ENCODE peak calls at places on chromosomes 2 and 18, in eight cellular contexts. U is OCI-LY7, C is GM12864, D is GM12878, Y is foreskin fibroblast, S is AG09309, H is breast epithelium, X is cardiac fibroblast. M is an unnamed sample.
A peak's percentile ranks its signal among the peaks of the same experiment; 100 is the strongest.

GRCh38 chr2:176126929-176127768 is 2.4 kb upstream of the HOXD8 start:
- DNase-seq in U (peak; percentile 66), C (no peak), D (no peak), Y (peak; percentile 84), S (no peak), H (no peak), X (peak; percentile 67), M (no peak)

GRCh38 chr2:121345887-121346286 is 60.9 kb upstream of the TFCP2L1 start:
- DNase-seq in U (no peak), C (no peak), D (no peak), Y (peak; percentile 65), S (no peak), H (no peak), X (no peak), M (no peak)

GRCh38 chr2:165870346-165870745 is 76.3 kb upstream of the GALNT3 start:
- DNase-seq in U (no peak), C (no peak), D (no peak), Y (no peak), S (no peak), H (no peak), X (no peak), M (no peak)

GRCh38 chr2:29229640-29230039 is 114.4 kb downstream of the CLIP4 start:
- DNase-seq in U (no peak), C (no peak), D (no peak), Y (no peak), S (no peak), H (no peak), X (no peak), M (no peak)

GRCh38 chr2:98704499-98705332 is 26.2 kb downstream of the MGAT4A start:
- DNase-seq in U (no peak), C (no peak), D (no peak), Y (no peak), S (no peak), H (no peak), X (no peak), M (no peak)

GRCh38 chr2:118654945-118655344 is 192.5 kb downstream of the EN1 start:
- DNase-seq in U (no peak), C (no peak), D (no peak), Y (no peak), S (no peak), H (no peak), X (peak; percentile 58), M (no peak)

GRCh38 chr2:202718614-202719013 is 83.8 kb downstream of the FAM117B start:
- DNase-seq in U (no peak), C (no peak), D (no peak), Y (peak; percentile 60), S (no peak), H (no peak), X (peak; percentile 15), M (no peak)

GRCh38 chr2:218962859-218963492 is 3.5 kb downstream of the CDK5R2 start:
- DNase-seq in U (no peak), C (no peak), D (no peak), Y (peak; percentile 65), S (no peak), H (no peak), X (peak; percentile 75), M (peak; percentile 42)

GRCh38 chr2:219099319-219099718 is 38.6 kb upstream of the IHH start:
- DNase-seq in U (no peak), C (no peak), D (no peak), Y (peak; percentile 82), S (peak; percentile 42), H (no peak), X (no peak), M (no peak)

GRCh38 chr2:175766880-175767279 is 235.2 kb downstream of the LNPK start:
- DNase-seq in U (no peak), C (no peak), D (no peak), Y (peak; percentile 16), S (no peak), H (no peak), X (no peak), M (no peak)

GRCh38 chr2:9207641-9208301 is 1.2 kb downstream of the ASAP2 start:
- DNase-seq in U (no peak), C (no peak), D (no peak), Y (no peak), S (no peak), H (no peak), X (no peak), M (no peak)

GRCh38 chr2:165700511-165700910 is 93.5 kb downstream of the GALNT3 start:
- DNase-seq in U (no peak), C (no peak), D (no peak), Y (no peak), S (no peak), H (no peak), X (no peak), M (no peak)

GRCh38 chr2:101081508-101081907 is 69.7 kb downstream of the TBC1D8 start:
- DNase-seq in U (no peak), C (no peak), D (no peak), Y (no peak), S (no peak), H (no peak), X (no peak), M (no peak)

GRCh38 chr18:9323750-9324445 is 10.7 kb upstream of the TWSG1 start:
- DNase-seq in U (no peak), C (no peak), D (no peak), Y (peak; percentile 59), S (peak; percentile 46), H (no peak), X (peak; percentile 93), M (no peak)

GRCh38 chr2:201358684-201359083 is 1.5 kb upstream of the FLACC1 start:
- DNase-seq in U (no peak), C (no peak), D (no peak), Y (peak; percentile 80), S (no peak), H (no peak), X (peak; percentile 47), M (no peak)

GRCh38 chr2:181943411-181944124 is 42.1 kb upstream of the PPP1R1C start:
- DNase-seq in U (no peak), C (no peak), D (no peak), Y (no peak), S (no peak), H (no peak), X (no peak), M (no peak)

GRCh38 chr18:60676807-60677206 is 304.2 kb upstream of the MC4R start:
- DNase-seq in U (no peak), C (no peak), D (no peak), Y (no peak), S (no peak), H (no peak), X (no peak), M (no peak)

GRCh38 chr18:24157855-24158254 is 19.0 kb downstream of the CABYR start:
- DNase-seq in U (no peak), C (no peak), D (no peak), Y (no peak), S (no peak), H (no peak), X (no peak), M (no peak)

GRCh38 chr18:22570492-22570891 is 152.8 kb upstream of the CTAGE1 start:
- DNase-seq in U (no peak), C (no peak), D (no peak), Y (no peak), S (no peak), H (no peak), X (no peak), M (no peak)
- TF ChIP-seq CTCF in U (no peak), C (no peak), D (no peak), Y (no peak), S (no peak), H (no peak), X (no peak), M (no peak)

GRCh38 chr2:104862061-104862941 is 8.4 kb downstream of the POU3F3 start:
- DNase-seq in U (no peak), C (no peak), D (no peak), Y (peak; percentile 18), S (no peak), H (no peak), X (no peak), M (no peak)
- H3K4me3 ChIP-seq in U (no peak overlapping the region), C (no peak overlapping the region), D (no peak overlapping the region), Y (no peak overlapping the region), S (no peak overlapping the region), H (peak overlapping the region; percentile 50), X (no peak overlapping the region), M (no peak overlapping the region)

DNA sequence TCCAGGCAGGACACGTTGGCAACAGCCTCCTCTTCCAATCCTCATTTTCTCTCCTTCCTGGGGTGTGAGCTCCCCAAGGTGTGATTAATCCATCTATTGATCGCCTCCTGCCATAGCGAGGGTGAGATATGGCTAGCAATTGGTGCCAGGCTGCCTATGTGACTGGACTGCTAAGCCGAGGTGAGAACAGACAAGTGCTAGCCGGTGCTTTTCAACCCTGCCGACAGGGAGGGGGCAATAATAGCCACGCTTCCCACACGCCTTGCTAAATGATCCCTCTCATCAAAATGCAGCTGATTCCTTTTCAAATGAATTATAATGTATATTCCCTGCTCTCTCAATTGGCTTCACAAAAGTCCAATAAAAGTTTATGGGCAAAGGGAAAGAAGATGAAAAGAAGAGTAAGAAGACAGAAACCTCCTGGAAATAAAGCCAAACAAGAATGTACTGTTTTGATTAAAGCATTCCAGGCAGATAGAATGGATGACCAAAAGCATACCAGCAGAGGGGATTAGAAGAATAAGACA is 235.6 kb downstream of the ICOS start:
- DNase-seq in U (no peak), C (no peak), D (no peak), Y (no peak), S (no peak), H (no peak), X (no peak), M (no peak)
- TF ChIP-seq CTCF in U (no peak), C (no peak), D (no peak), Y (no peak), S (no peak), H (no peak), X (no peak), M (no peak)

GRCh38 chr18:63213936-63214671 is 105.5 kb downstream of the BCL2 start:
- DNase-seq in U (no peak), C (no peak), D (no peak), Y (no peak), S (no peak), H (no peak), X (no peak), M (no peak)

GRCh38 chr18:63218472-63218871 is 101.1 kb downstream of the BCL2 start:
- DNase-seq in U (no peak), C (no peak), D (no peak), Y (no peak), S (no peak), H (no peak), X (no peak), M (no peak)

GRCh38 chr18:63213331-63213900 is 106.2 kb downstream of the BCL2 start:
- DNase-seq in U (no peak), C (no peak), D (no peak), Y (peak; percentile 26), S (no peak), H (no peak), X (peak; percentile 47), M (no peak)

GRCh38 chr18:63216497-63216896 is 103.1 kb downstream of the BCL2 start:
- DNase-seq in U (no peak), C (no peak), D (no peak), Y (no peak), S (no peak), H (no peak), X (no peak), M (no peak)

DNA sequence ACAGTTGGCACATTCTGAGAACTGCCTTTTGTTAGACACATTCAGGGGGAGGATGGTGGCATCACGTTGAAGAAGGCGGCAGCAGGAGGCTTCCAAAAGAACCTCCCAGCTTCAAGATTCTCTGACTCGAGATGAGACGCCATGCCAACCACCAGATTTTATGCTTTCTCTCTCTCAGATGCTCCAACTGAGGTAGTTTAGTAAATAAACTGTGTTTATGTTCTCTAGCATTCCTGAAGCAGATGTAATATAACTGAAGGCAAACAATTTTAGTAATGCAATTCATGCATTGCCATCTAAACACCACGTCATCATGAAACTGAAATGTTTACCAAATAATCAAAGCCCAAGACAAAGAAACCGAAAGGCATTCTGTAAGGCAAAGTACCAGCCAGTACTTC is 102.7 kb downstream of the BCL2 start:
- DNase-seq in U (no peak), C (no peak), D (no peak), Y (no peak), S (no peak), H (no peak), X (no peak), M (no peak)
- H3K4me3 ChIP-seq in U (no peak overlapping the region), C (no peak overlapping the region), D (peak overlapping the region; percentile 31), Y (no peak overlapping the region), S (no peak overlapping the region), H (peak overlapping the region; percentile 27), X (no peak overlapping the region), M (peak overlapping the region; percentile 27)

M was measured in GM06990.